ENCODE peak calls at places on chromosomes 13 and 19, in ten cellular contexts. One of them, this sample, is unnamed.

GRCh38 chr13:35814573-35814972 is 316.6 kb downstream of the DCLK1 start:
- DNase-seq in neuronal stem cell: no peak
- DNase-seq in OCI-LY7: no peak
- DNase-seq in Caco-2: no peak
- DNase-seq in HFF-Myc: no peak
- DNase-seq in Peyer's patch: no peak
- DNase-seq in adrenal gland: no peak
- DNase-seq in Karpas-422: no peak
- DNase-seq in CD8-positive, alpha-beta memory T cell: no peak
- DNase-seq in fibroblast of pulmonary artery: no peak
- DNase-seq in this sample: no peak

GRCh38 chr13:93953856-93954255 is 525.6 kb downstream of the DCT start:
- DNase-seq in neuronal stem cell: no peak
- DNase-seq in OCI-LY7: no peak
- DNase-seq in Caco-2: no peak
- DNase-seq in HFF-Myc: no peak
- DNase-seq in Peyer's patch: no peak
- DNase-seq in adrenal gland: no peak
- DNase-seq in Karpas-422: no peak
- DNase-seq in CD8-positive, alpha-beta memory T cell: no peak
- DNase-seq in fibroblast of pulmonary artery: peak
- DNase-seq in this sample: no peak

GRCh38 chr19:55538132-55538531 is 1.2 kb upstream of the SBK2 start:
- DNase-seq in neuronal stem cell: no peak
- DNase-seq in OCI-LY7: no peak
- DNase-seq in Caco-2: no peak
- DNase-seq in HFF-Myc: no peak
- DNase-seq in Peyer's patch: no peak
- DNase-seq in adrenal gland: no peak
- DNase-seq in Karpas-422: no peak
- DNase-seq in CD8-positive, alpha-beta memory T cell: no peak
- DNase-seq in fibroblast of pulmonary artery: no peak
- DNase-seq in this sample: no peak

GRCh38 chr13:59747529-59747928 is 416.2 kb downstream of the DIAPH3 start:
- DNase-seq in neuronal stem cell: no peak
- DNase-seq in OCI-LY7: peak
- DNase-seq in Caco-2: peak
- DNase-seq in HFF-Myc: no peak
- DNase-seq in Peyer's patch: no peak
- DNase-seq in adrenal gland: no peak
- DNase-seq in Karpas-422: peak
- DNase-seq in CD8-positive, alpha-beta memory T cell: no peak
- DNase-seq in fibroblast of pulmonary artery: no peak
- DNase-seq in this sample: no peak

GRCh38 chr13:54162069-54162468 is 1133.5 kb downstream of the OLFM4 start:
- DNase-seq in neuronal stem cell: no peak
- DNase-seq in OCI-LY7: no peak
- DNase-seq in Caco-2: peak
- DNase-seq in HFF-Myc: no peak
- DNase-seq in Peyer's patch: no peak
- DNase-seq in adrenal gland: no peak
- DNase-seq in Karpas-422: no peak
- DNase-seq in CD8-positive, alpha-beta memory T cell: no peak
- DNase-seq in fibroblast of pulmonary artery: no peak
- DNase-seq in this sample: peak

GRCh38 chr13:79741006-79741405 is 260.1 kb downstream of the NDFIP2 start:
- DNase-seq in neuronal stem cell: no peak
- DNase-seq in OCI-LY7: no peak
- DNase-seq in Caco-2: peak
- DNase-seq in HFF-Myc: no peak
- DNase-seq in Peyer's patch: no peak
- DNase-seq in adrenal gland: peak
- DNase-seq in Karpas-422: no peak
- DNase-seq in CD8-positive, alpha-beta memory T cell: no peak
- DNase-seq in fibroblast of pulmonary artery: peak
- DNase-seq in this sample: no peak

GRCh38 chr19:30155529-30156200 is 213.6 kb downstream of the URI1 start:
- DNase-seq in neuronal stem cell: no peak
- DNase-seq in OCI-LY7: no peak
- DNase-seq in Caco-2: no peak
- DNase-seq in HFF-Myc: no peak
- DNase-seq in Peyer's patch: no peak
- DNase-seq in adrenal gland: no peak
- DNase-seq in Karpas-422: no peak
- DNase-seq in CD8-positive, alpha-beta memory T cell: no peak
- DNase-seq in fibroblast of pulmonary artery: no peak
- DNase-seq in this sample: no peak

GRCh38 chr13:100520936-100521765 is 67.4 kb downstream of the GGACT start:
- DNase-seq in neuronal stem cell: no peak
- DNase-seq in OCI-LY7: no peak
- DNase-seq in Caco-2: no peak
- DNase-seq in HFF-Myc: no peak
- DNase-seq in Peyer's patch: no peak
- DNase-seq in adrenal gland: no peak
- DNase-seq in Karpas-422: no peak
- DNase-seq in CD8-positive, alpha-beta memory T cell: no peak
- DNase-seq in fibroblast of pulmonary artery: no peak
- DNase-seq in this sample: no peak

GRCh38 chr13:20473139-20473538 is 52.5 kb downstream of the CRYL1 start:
- DNase-seq in neuronal stem cell: no peak
- DNase-seq in OCI-LY7: no peak
- DNase-seq in Caco-2: no peak
- DNase-seq in HFF-Myc: no peak
- DNase-seq in Peyer's patch: no peak
- DNase-seq in adrenal gland: no peak
- DNase-seq in Karpas-422: no peak
- DNase-seq in CD8-positive, alpha-beta memory T cell: no peak
- DNase-seq in fibroblast of pulmonary artery: no peak
- DNase-seq in this sample: no peak

GRCh38 chr19:19361075-19361594 is 40.5 kb downstream of the MAU2 start:
- DNase-seq in neuronal stem cell: peak
- DNase-seq in OCI-LY7: peak
- DNase-seq in Caco-2: peak
- DNase-seq in HFF-Myc: peak
- DNase-seq in Peyer's patch: peak
- DNase-seq in adrenal gland: peak
- DNase-seq in Karpas-422: peak
- DNase-seq in CD8-positive, alpha-beta memory T cell: peak
- DNase-seq in fibroblast of pulmonary artery: peak
- DNase-seq in this sample: peak
- H3K4me3 ChIP-seq in neuronal stem cell: no peak
- H3K4me3 ChIP-seq in OCI-LY7: no peak
- H3K4me3 ChIP-seq in Caco-2: no peak
- H3K4me3 ChIP-seq in HFF-Myc: no peak
- H3K4me3 ChIP-seq in Peyer's patch: no peak
- H3K4me3 ChIP-seq in adrenal gland: no peak
- H3K4me3 ChIP-seq in Karpas-422: no peak
- H3K4me3 ChIP-seq in CD8-positive, alpha-beta memory T cell: no peak
- H3K4me3 ChIP-seq in fibroblast of pulmonary artery: no peak
- H3K4me3 ChIP-seq in this sample: no peak

GRCh38 chr13:24910502-24911134 is 146.6 kb downstream of the RNF17 start:
- DNase-seq in neuronal stem cell: no peak
- DNase-seq in OCI-LY7: no peak
- DNase-seq in Caco-2: no peak
- DNase-seq in HFF-Myc: peak
- DNase-seq in Peyer's patch: no peak
- DNase-seq in adrenal gland: no peak
- DNase-seq in Karpas-422: no peak
- DNase-seq in CD8-positive, alpha-beta memory T cell: no peak
- DNase-seq in fibroblast of pulmonary artery: no peak
- DNase-seq in this sample: no peak

GRCh38 chr13:24906268-24906667 is 142.3 kb downstream of the RNF17 start:
- DNase-seq in neuronal stem cell: no peak
- DNase-seq in OCI-LY7: no peak
- DNase-seq in Caco-2: no peak
- DNase-seq in HFF-Myc: no peak
- DNase-seq in Peyer's patch: no peak
- DNase-seq in adrenal gland: no peak
- DNase-seq in Karpas-422: no peak
- DNase-seq in CD8-positive, alpha-beta memory T cell: no peak
- DNase-seq in fibroblast of pulmonary artery: no peak
- DNase-seq in this sample: no peak

GRCh38 chr13:24916464-24916863 is 152.5 kb downstream of the RNF17 start:
- DNase-seq in neuronal stem cell: no peak
- DNase-seq in OCI-LY7: no peak
- DNase-seq in Caco-2: no peak
- DNase-seq in HFF-Myc: no peak
- DNase-seq in Peyer's patch: no peak
- DNase-seq in adrenal gland: no peak
- DNase-seq in Karpas-422: no peak
- DNase-seq in CD8-positive, alpha-beta memory T cell: no peak
- DNase-seq in fibroblast of pulmonary artery: no peak
- DNase-seq in this sample: no peak

GRCh38 chr13:24905242-24905641 is 141.3 kb downstream of the RNF17 start:
- DNase-seq in neuronal stem cell: no peak
- DNase-seq in OCI-LY7: no peak
- DNase-seq in Caco-2: no peak
- DNase-seq in HFF-Myc: no peak
- DNase-seq in Peyer's patch: no peak
- DNase-seq in adrenal gland: no peak
- DNase-seq in Karpas-422: no peak
- DNase-seq in CD8-positive, alpha-beta memory T cell: no peak
- DNase-seq in fibroblast of pulmonary artery: peak
- DNase-seq in this sample: no peak

DNA sequence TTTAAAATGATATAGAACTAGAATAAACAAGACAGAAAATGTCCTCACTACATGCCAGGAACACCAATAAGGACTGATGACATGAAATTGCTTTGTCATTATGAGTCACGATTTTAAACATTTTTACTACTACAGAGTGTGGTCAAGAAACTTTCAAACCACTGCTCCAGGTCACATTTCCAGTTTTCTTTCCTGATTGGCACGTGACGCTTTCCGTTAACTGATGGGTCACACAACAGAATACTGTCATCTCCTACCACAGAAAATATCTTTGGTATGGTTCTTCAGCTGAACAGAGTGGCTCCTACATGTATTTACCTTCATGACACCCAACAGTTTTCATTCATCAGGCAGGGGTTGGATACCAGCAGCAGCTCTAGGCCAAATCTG is 147.2 kb downstream of the RNF17 start:
- DNase-seq in neuronal stem cell: no peak
- DNase-seq in OCI-LY7: no peak
- DNase-seq in Caco-2: no peak
- DNase-seq in HFF-Myc: peak
- DNase-seq in Peyer's patch: no peak
- DNase-seq in adrenal gland: no peak
- DNase-seq in Karpas-422: no peak
- DNase-seq in CD8-positive, alpha-beta memory T cell: no peak
- DNase-seq in fibroblast of pulmonary artery: peak
- DNase-seq in this sample: no peak
- H3K4me3 ChIP-seq in neuronal stem cell: no peak
- H3K4me3 ChIP-seq in OCI-LY7: no peak
- H3K4me3 ChIP-seq in Caco-2: no peak
- H3K4me3 ChIP-seq in HFF-Myc: no peak
- H3K4me3 ChIP-seq in Peyer's patch: no peak
- H3K4me3 ChIP-seq in adrenal gland: no peak
- H3K4me3 ChIP-seq in Karpas-422: no peak
- H3K4me3 ChIP-seq in CD8-positive, alpha-beta memory T cell: no peak
- H3K4me3 ChIP-seq in fibroblast of pulmonary artery: no peak
- H3K4me3 ChIP-seq in this sample: no peak

GRCh38 chr19:6465006-6465405 is 935 bp downstream of the CRB3 start:
- DNase-seq in neuronal stem cell: no peak
- DNase-seq in OCI-LY7: no peak
- DNase-seq in Caco-2: no peak
- DNase-seq in HFF-Myc: no peak
- DNase-seq in Peyer's patch: no peak
- DNase-seq in adrenal gland: no peak
- DNase-seq in Karpas-422: no peak
- DNase-seq in CD8-positive, alpha-beta memory T cell: no peak
- DNase-seq in fibroblast of pulmonary artery: no peak
- DNase-seq in this sample: no peak

GRCh38 chr19:6465663-6466062 is 1.6 kb downstream of the CRB3 start:
- DNase-seq in neuronal stem cell: no peak
- DNase-seq in OCI-LY7: no peak
- DNase-seq in Caco-2: no peak
- DNase-seq in HFF-Myc: no peak
- DNase-seq in Peyer's patch: no peak
- DNase-seq in adrenal gland: no peak
- DNase-seq in Karpas-422: no peak
- DNase-seq in CD8-positive, alpha-beta memory T cell: no peak
- DNase-seq in fibroblast of pulmonary artery: no peak
- DNase-seq in this sample: no peak

GRCh38 chr19:6466526-6467248 is 2.6 kb downstream of the CRB3 start:
- DNase-seq in neuronal stem cell: no peak
- DNase-seq in OCI-LY7: no peak
- DNase-seq in Caco-2: no peak
- DNase-seq in HFF-Myc: no peak
- DNase-seq in Peyer's patch: no peak
- DNase-seq in adrenal gland: no peak
- DNase-seq in Karpas-422: no peak
- DNase-seq in CD8-positive, alpha-beta memory T cell: no peak
- DNase-seq in fibroblast of pulmonary artery: no peak
- DNase-seq in this sample: no peak

GRCh38 chr19:6467384-6467783 is 3.3 kb downstream of the CRB3 start:
- DNase-seq in neuronal stem cell: no peak
- DNase-seq in OCI-LY7: no peak
- DNase-seq in Caco-2: no peak
- DNase-seq in HFF-Myc: no peak
- DNase-seq in Peyer's patch: no peak
- DNase-seq in adrenal gland: no peak
- DNase-seq in Karpas-422: no peak
- DNase-seq in CD8-positive, alpha-beta memory T cell: no peak
- DNase-seq in fibroblast of pulmonary artery: no peak
- DNase-seq in this sample: no peak

GRCh38 chr19:6464070-6464873 is at the start of gene CRB3:
- DNase-seq in neuronal stem cell: no peak
- DNase-seq in OCI-LY7: no peak
- DNase-seq in Caco-2: peak
- DNase-seq in HFF-Myc: no peak
- DNase-seq in Peyer's patch: peak
- DNase-seq in adrenal gland: no peak
- DNase-seq in Karpas-422: no peak
- DNase-seq in CD8-positive, alpha-beta memory T cell: peak
- DNase-seq in fibroblast of pulmonary artery: no peak
- DNase-seq in this sample: no peak
- H3K4me3 ChIP-seq in neuronal stem cell: peak
- H3K4me3 ChIP-seq in OCI-LY7: no peak
- H3K4me3 ChIP-seq in Caco-2: peak
- H3K4me3 ChIP-seq in HFF-Myc: no peak
- H3K4me3 ChIP-seq in Peyer's patch: peak
- H3K4me3 ChIP-seq in adrenal gland: no peak
- H3K4me3 ChIP-seq in Karpas-422: no peak
- H3K4me3 ChIP-seq in CD8-positive, alpha-beta memory T cell: peak
- H3K4me3 ChIP-seq in fibroblast of pulmonary artery: no peak
- H3K4me3 ChIP-seq in this sample: no peak

GRCh38 chr19:51704601-51705000 is 11.5 kb downstream of the SPACA6 start:
- DNase-seq in neuronal stem cell: no peak
- DNase-seq in OCI-LY7: no peak
- DNase-seq in Caco-2: no peak
- DNase-seq in HFF-Myc: no peak
- DNase-seq in Peyer's patch: no peak
- DNase-seq in adrenal gland: peak
- DNase-seq in Karpas-422: no peak
- DNase-seq in CD8-positive, alpha-beta memory T cell: no peak
- DNase-seq in fibroblast of pulmonary artery: no peak
- DNase-seq in this sample: no peak
- H3K4me3 ChIP-seq in neuronal stem cell: peak
- H3K4me3 ChIP-seq in OCI-LY7: peak
- H3K4me3 ChIP-seq in Caco-2: peak
- H3K4me3 ChIP-seq in HFF-Myc: peak
- H3K4me3 ChIP-seq in Peyer's patch: peak
- H3K4me3 ChIP-seq in adrenal gland: no peak
- H3K4me3 ChIP-seq in Karpas-422: peak
- H3K4me3 ChIP-seq in CD8-positive, alpha-beta memory T cell: peak
- H3K4me3 ChIP-seq in fibroblast of pulmonary artery: peak
- H3K4me3 ChIP-seq in this sample: peak

This sample was measured in Jurkat, Clone E6-1.